ENCODE peak calls at places on chromosomes 11 and 22, in four cellular contexts. G is cardiac muscle cell, U is body of pancreas, T is pancreas. D is an unnamed sample.

GRCh38 chr11:95092549-95093324 is 3.1 kb downstream of the ENDOD1 start:
- DNase-seq in G (peak; percentile 50), U (no peak), T (no peak), D (peak; percentile 78)

GRCh38 chr11:134559617-134559992 is 147.6 kb upstream of the B3GAT1 start:
- DNase-seq in G (no peak), T (no peak), U (no peak), D (no peak)

GRCh38 chr11:47616726-47617416 is 22.7 kb upstream of the C1QTNF4 start:
- DNase-seq in G (peak; percentile 89), U (peak; percentile 45), T (no peak), D (peak; percentile 25)

GRCh38 chr11:70066628-70067027 is 11.5 kb upstream of the ANO1 start:
- DNase-seq in G (no peak), U (no peak), T (no peak), D (no peak)

GRCh38 chr11:76239483-76240142 is 33.3 kb upstream of the WNT11 start:
- DNase-seq in T (no peak), G (no peak), U (no peak), D (no peak)

GRCh38 chr11:47507016-47507631 is 45.8 kb downstream of the CELF1 start:
- DNase-seq in T (no peak), U (no peak), G (peak; percentile 8), D (no peak)

GRCh38 chr11:69371731-69372588 is 78.0 kb downstream of the MYEOV start:
- DNase-seq in G (no peak), U (no peak), T (no peak), D (peak; percentile 4)

GRCh38 chr11:107565219-107565937 is at the start of gene ALKBH8:
- DNase-seq in U (peak; percentile 81), T (peak; percentile 82), G (peak; percentile 72), D (peak; percentile 81)

GRCh38 chr11:125807909-125808308 is 20.0 kb downstream of the PATE3 start:
- DNase-seq in U (no peak), T (no peak), G (peak; percentile 37), D (no peak)

GRCh38 chr22:47294222-47294532 is 531.7 kb downstream of the TBC1D22A start:
- DNase-seq in T (no peak), U (no peak), G (peak; percentile 48), D (no peak)

GRCh38 chr22:43183496-43184263 is 3.3 kb downstream of the TTLL12 start:
- DNase-seq in G (peak; percentile 75), U (no peak), T (peak; percentile 52), D (no peak)

GRCh38 chr11:96187779-96188624 is 155.0 kb downstream of the MAML2 start:
- DNase-seq in G (peak; percentile 91), U (no peak), T (no peak), D (no peak)

GRCh38 chr11:3885855-3886254 is 30.4 kb downstream of the STIM1 start:
- DNase-seq in U (no peak), G (no peak), T (no peak), D (no peak)

GRCh38 chr11:88494857-88495256 is 157.3 kb upstream of the CTSC start:
- DNase-seq in T (no peak), U (no peak), G (no peak), D (no peak)

GRCh38 chr22:44353063-44353440 is 40.3 kb upstream of the SHISAL1 start:
- DNase-seq in T (peak; percentile 12), U (no peak), G (no peak), D (no peak)

GRCh38 chr11:69473520-69473894 is 8.0 kb upstream of the LINC01488 start:
- DNase-seq in T (peak; percentile 7), G (no peak), U (no peak), D (no peak)

GRCh38 chr11:5891216-5891800 is 1.7 kb upstream of the OR52E5 start:
- DNase-seq in G (peak; percentile 15), T (no peak), U (no peak), D (no peak)

GRCh38 chr22:21865041-21865440 is 2.4 kb downstream of the MAPK1 start:
- DNase-seq in T (no peak), G (peak; percentile 87), U (peak; percentile 42), D (no peak)

GRCh38 chr11:104089481-104089880 is 53.0 kb downstream of the DDI1 start:
- DNase-seq in T (no peak), U (no peak), G (no peak), D (no peak)

GRCh38 chr11:2896047-2896446 is 10.5 kb upstream of the CDKN1C start:
- DNase-seq in G (no peak), U (no peak), T (peak; percentile 57), D (no peak)

GRCh38 chr11:134289167-134289566 is 13.0 kb downstream of the GLB1L3 start:
- DNase-seq in U (no peak), T (no peak), G (no peak), D (no peak)

GRCh38 chr22:22884888-22885840 is 2.5 kb upstream of the IGLL5 start:
- DNase-seq in T (no peak), G (no peak), U (no peak), D (peak; percentile 77)

GRCh38 chr11:123590296-123590912 is 64.0 kb downstream of the SCN3B start:
- DNase-seq in U (peak; percentile 47), T (no peak), G (peak; percentile 62), D (peak; percentile 66)

GRCh38 chr22:48489551-48490512 is 1337.8 kb downstream of the BRD1 start:
- DNase-seq in T (peak; percentile 69), G (peak; percentile 21), U (no peak), D (no peak)

GRCh38 chr11:127971448-127971847 is 615.9 kb downstream of the ETS1 start:
- DNase-seq in T (no peak), U (no peak), G (no peak), D (no peak)

GRCh38 chr22:22702874-22703570 is 58.6 kb downstream of the GGTLC2 start:
- DNase-seq in G (no peak), U (no peak), T (no peak), D (no peak)

GRCh38 chr11:44632466-44633123 is 67.1 kb downstream of the CD82 start:
- DNase-seq in U (peak; percentile 46), G (peak; percentile 48), T (peak; percentile 46), D (peak; percentile 29)

GRCh38 chr11:65431452-65432132 is 9.0 kb downstream of the NEAT1 start:
- DNase-seq in T (no peak), U (no peak), G (peak; percentile 57), D (peak; percentile 32)
- H3K36me3 ChIP-seq in T (peaks cover 27% of the 10 kb centered on the region), U (peaks cover 16% of the 10 kb centered on the region), G (peaks cover 7% of the 10 kb centered on the region), D (no peaks in the 10 kb centered on the region)

GRCh38 chr22:32401486-32401885 is 10.6 kb downstream of the RTCB start:
- DNase-seq in G (no peak), U (no peak), T (no peak), D (no peak)
- H3K36me3 ChIP-seq in G (peaks cover 64% of the 10 kb centered on the region), U (peaks cover 39% of the 10 kb centered on the region), T (peaks cover 74% of the 10 kb centered on the region), D (peaks cover 96% of the 10 kb centered on the region)

GRCh38 chr22:26409705-26410376 is 19.2 kb upstream of the ASPHD2 start:
- DNase-seq in U (no peak), G (no peak), T (no peak), D (no peak)

GRCh38 chr22:26410398-26410797 is 18.7 kb upstream of the ASPHD2 start:
- DNase-seq in G (no peak), U (no peak), T (no peak), D (no peak)

GRCh38 chr22:26403827-26404226 is 25.2 kb upstream of the ASPHD2 start:
- DNase-seq in T (no peak), U (no peak), G (no peak), D (no peak)

GRCh38 chr22:26404851-26405357 is 24.2 kb upstream of the ASPHD2 start:
- DNase-seq in U (no peak), T (no peak), G (no peak), D (no peak)

DNA sequence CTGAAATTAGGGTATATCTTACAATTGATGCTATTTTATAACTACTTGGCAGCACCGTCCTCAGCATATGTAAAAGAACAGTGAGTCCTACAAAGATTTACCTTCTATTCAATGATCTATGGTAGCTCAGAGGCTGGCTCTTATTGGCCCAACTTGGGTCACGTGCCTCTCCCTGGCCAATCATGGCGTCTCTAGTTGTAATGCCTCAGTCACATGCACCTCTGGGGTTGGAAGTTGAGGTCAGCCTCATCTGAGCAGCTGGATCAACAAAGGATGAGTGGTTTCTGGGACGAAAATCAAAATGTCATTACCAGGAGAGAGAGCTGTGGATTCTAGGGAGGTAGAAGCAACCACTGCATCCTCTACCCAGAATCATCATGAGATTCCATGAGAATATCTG is 22.9 kb upstream of the ASPHD2 start:
- DNase-seq in G (no peak), U (no peak), T (no peak), D (no peak)
- H3K36me3 ChIP-seq in G (no peaks in the 10 kb centered on the region), U (no peaks in the 10 kb centered on the region), T (no peaks in the 10 kb centered on the region), D (no peaks in the 10 kb centered on the region)

GRCh38 chr22:26474687-26475086 is 8.9 kb downstream of the HPS4 start:
- DNase-seq in T (no peak), G (no peak), U (no peak), D (no peak)

GRCh38 chr22:26479043-26479791 is 4.4 kb downstream of the HPS4 start:
- DNase-seq in T (no peak), G (no peak), U (no peak), D (no peak)

GRCh38 chr22:26479792-26480610 is 3.6 kb downstream of the HPS4 start:
- DNase-seq in T (no peak), U (no peak), G (no peak), D (no peak)

GRCh38 chr22:26477341-26477731 is 6.2 kb downstream of the HPS4 start:
- DNase-seq in U (no peak), G (no peak), T (no peak), D (no peak)

DNA sequence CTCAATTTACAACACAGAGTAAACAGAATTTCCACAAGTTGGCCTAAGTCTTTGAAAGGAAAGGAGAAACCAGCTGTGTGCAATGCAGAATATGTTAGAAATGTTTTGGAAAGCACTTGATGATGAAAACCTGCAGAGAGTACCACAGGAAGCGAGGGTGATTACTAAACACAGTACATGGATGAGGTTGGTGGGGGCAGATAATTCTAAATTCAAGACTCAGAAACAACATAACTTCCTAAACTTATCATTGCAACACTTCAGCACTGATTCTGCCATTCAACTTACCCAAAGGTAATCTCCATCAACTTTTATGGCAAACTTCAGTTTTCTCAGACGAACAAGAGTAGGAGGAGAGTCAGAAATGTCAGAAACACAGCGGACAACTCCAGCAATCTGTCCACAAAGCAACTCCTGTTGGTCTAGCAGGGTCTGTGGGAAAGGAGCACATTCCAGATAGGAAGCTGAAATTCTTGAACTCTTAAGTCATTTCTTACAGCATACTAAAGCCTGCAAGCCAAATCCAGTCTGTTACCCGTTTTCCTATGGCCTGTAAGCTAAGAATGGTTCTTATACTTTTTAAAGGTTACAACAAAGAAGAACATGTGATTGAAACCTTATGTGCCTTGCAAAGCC is 6.8 kb downstream of the HPS4 start:
- DNase-seq in T (no peak), U (no peak), G (peak; percentile 90), D (no peak)
- H3K36me3 ChIP-seq in T (peaks cover 35% of the 10 kb centered on the region), U (peaks cover 20% of the 10 kb centered on the region), G (peaks cover 28% of the 10 kb centered on the region), D (peaks cover 24% of the 10 kb centered on the region)

GRCh38 chr11:35160902-35161585 is 22.1 kb downstream of the CD44 start:
- DNase-seq in G (no peak), U (no peak), T (no peak), D (no peak)
- H3K36me3 ChIP-seq in G (no peaks in the 10 kb centered on the region), U (no peaks in the 10 kb centered on the region), T (no peaks in the 10 kb centered on the region), D (no peaks in the 10 kb centered on the region)

DNA sequence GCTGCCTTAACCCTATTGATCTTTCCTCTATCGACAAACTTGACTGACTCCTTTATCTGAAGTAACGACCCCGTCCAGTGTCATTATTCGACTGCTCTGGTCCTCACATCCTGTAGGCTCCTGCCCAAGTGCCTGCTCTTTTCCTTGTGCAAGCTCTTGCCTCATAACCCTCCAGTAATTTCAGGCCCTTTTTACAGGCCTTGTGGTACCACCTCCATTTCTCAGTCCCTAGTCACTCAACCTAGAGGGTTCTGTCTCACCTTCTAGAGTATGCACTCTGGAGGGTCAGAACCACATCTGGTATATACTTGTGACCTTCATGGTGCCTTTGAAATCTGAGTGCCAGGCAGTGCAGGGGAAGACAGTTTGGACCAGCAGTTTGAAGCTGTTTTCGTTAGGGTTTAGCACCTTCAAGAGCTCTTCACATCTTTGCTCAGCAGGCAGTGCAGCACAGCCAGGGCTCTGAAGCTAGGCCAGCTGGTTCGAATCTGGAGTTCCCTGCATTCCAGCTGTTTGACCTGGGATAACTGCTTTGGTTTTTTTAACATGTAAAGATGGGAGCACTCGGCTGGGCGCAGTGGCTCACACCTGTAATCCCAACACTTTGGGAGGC is 11.2 kb downstream of the SNRPD3 start:
- DNase-seq in U (no peak), T (no peak), G (peak; percentile 18), D (no peak)
- H3K36me3 ChIP-seq in U (peaks cover 7% of the 10 kb centered on the region), T (peaks cover 33% of the 10 kb centered on the region), G (peaks cover 26% of the 10 kb centered on the region), D (no peaks in the 10 kb centered on the region)